ENCODE peak calls at places on chromosomes 6 and 20, in six cellular contexts. One of them, this sample, is unnamed.

GRCh38 chr6:116969211-116969863 is 92.3 kb downstream of the RFX6 start:
- DNase-seq in tibial nerve: no peak
- DNase-seq in ascending aorta: no peak
- DNase-seq in heart left ventricle: no peak
- DNase-seq in CD8-positive, alpha-beta T cell: no peak
- DNase-seq in body of pancreas: peak; percentile 42
- DNase-seq in this sample: no peak

GRCh38 chr6:159953091-159953581 is 15.7 kb upstream of the IGF2R start:
- DNase-seq in body of pancreas: no peak
- DNase-seq in tibial nerve: peak; percentile 56
- DNase-seq in heart left ventricle: peak; percentile 67
- DNase-seq in ascending aorta: no peak
- DNase-seq in CD8-positive, alpha-beta T cell: no peak
- DNase-seq in this sample: no peak

GRCh38 chr6:79833806-79834205 is 113.5 kb downstream of the ELOVL4 start:
- DNase-seq in ascending aorta: no peak
- DNase-seq in tibial nerve: no peak
- DNase-seq in body of pancreas: no peak
- DNase-seq in heart left ventricle: no peak
- DNase-seq in CD8-positive, alpha-beta T cell: no peak
- DNase-seq in this sample: no peak

GRCh38 chr6:123393333-123393732 is 243.4 kb downstream of the TRDN start:
- DNase-seq in CD8-positive, alpha-beta T cell: no peak
- DNase-seq in body of pancreas: no peak
- DNase-seq in heart left ventricle: no peak
- DNase-seq in tibial nerve: no peak
- DNase-seq in ascending aorta: no peak
- DNase-seq in this sample: no peak

GRCh38 chr6:116210750-116211425 is 43.0 kb downstream of the TSPYL4 start:
- DNase-seq in body of pancreas: peak; percentile 19
- DNase-seq in CD8-positive, alpha-beta T cell: no peak
- DNase-seq in heart left ventricle: peak; percentile 72
- DNase-seq in tibial nerve: no peak
- DNase-seq in ascending aorta: no peak
- DNase-seq in this sample: no peak

GRCh38 chr20:44615169-44615791 is 32.9 kb downstream of the PKIG start:
- DNase-seq in ascending aorta: no peak
- DNase-seq in tibial nerve: no peak
- DNase-seq in heart left ventricle: peak; percentile 66
- DNase-seq in body of pancreas: no peak
- DNase-seq in CD8-positive, alpha-beta T cell: peak; percentile 61
- DNase-seq in this sample: no peak

GRCh38 chr6:137705166-137706064 is 161.6 kb upstream of the TNFAIP3 start:
- DNase-seq in body of pancreas: peak; percentile 54
- DNase-seq in heart left ventricle: peak; percentile 58
- DNase-seq in CD8-positive, alpha-beta T cell: peak; percentile 75
- DNase-seq in ascending aorta: no peak
- DNase-seq in tibial nerve: peak; percentile 84
- DNase-seq in this sample: peak; percentile 73

GRCh38 chr6:56620229-56620868 is 22.3 kb downstream of the DST start:
- DNase-seq in CD8-positive, alpha-beta T cell: no peak
- DNase-seq in body of pancreas: no peak
- DNase-seq in tibial nerve: no peak
- DNase-seq in ascending aorta: no peak
- DNase-seq in heart left ventricle: no peak
- DNase-seq in this sample: no peak

GRCh38 chr20:57716893-57717292 is 7.1 kb upstream of the PMEPA1 start:
- DNase-seq in CD8-positive, alpha-beta T cell: no peak
- DNase-seq in ascending aorta: no peak
- DNase-seq in tibial nerve: no peak
- DNase-seq in heart left ventricle: peak; percentile 77
- DNase-seq in body of pancreas: no peak
- DNase-seq in this sample: no peak

GRCh38 chr6:165850434-165851019 is 187.5 kb upstream of the PDE10A start:
- DNase-seq in CD8-positive, alpha-beta T cell: peak; percentile 67
- DNase-seq in heart left ventricle: peak; percentile 78
- DNase-seq in tibial nerve: peak; percentile 81
- DNase-seq in ascending aorta: no peak
- DNase-seq in body of pancreas: peak; percentile 70
- DNase-seq in this sample: peak; percentile 56

GRCh38 chr6:56033451-56033850 is 158.1 kb upstream of the BMP5 start:
- DNase-seq in ascending aorta: no peak
- DNase-seq in body of pancreas: no peak
- DNase-seq in tibial nerve: no peak
- DNase-seq in CD8-positive, alpha-beta T cell: no peak
- DNase-seq in heart left ventricle: no peak
- DNase-seq in this sample: no peak

GRCh38 chr20:53408728-53409157 is 184.9 kb downstream of the ZNF217 start:
- DNase-seq in tibial nerve: no peak
- DNase-seq in heart left ventricle: no peak
- DNase-seq in ascending aorta: no peak
- DNase-seq in CD8-positive, alpha-beta T cell: no peak
- DNase-seq in body of pancreas: no peak
- DNase-seq in this sample: no peak

GRCh38 chr6:43702522-43703440 is 15.2 kb upstream of the MRPS18A start:
- DNase-seq in CD8-positive, alpha-beta T cell: no peak
- DNase-seq in tibial nerve: peak; percentile 84
- DNase-seq in ascending aorta: peak; percentile 80
- DNase-seq in heart left ventricle: peak; percentile 96
- DNase-seq in body of pancreas: peak; percentile 96
- DNase-seq in this sample: no peak

GRCh38 chr6:162019311-162019710 is 708.3 kb downstream of the PRKN start:
- DNase-seq in tibial nerve: no peak
- DNase-seq in ascending aorta: no peak
- DNase-seq in heart left ventricle: no peak
- DNase-seq in body of pancreas: no peak
- DNase-seq in CD8-positive, alpha-beta T cell: no peak
- DNase-seq in this sample: no peak

GRCh38 chr6:25237579-25237978 is 41.6 kb upstream of the CARMIL1 start:
- DNase-seq in CD8-positive, alpha-beta T cell: no peak
- DNase-seq in tibial nerve: no peak
- DNase-seq in body of pancreas: no peak
- DNase-seq in ascending aorta: no peak
- DNase-seq in heart left ventricle: no peak
- DNase-seq in this sample: no peak

GRCh38 chr20:14691994-14692393 is 354.6 kb upstream of the FLRT3 start:
- DNase-seq in heart left ventricle: no peak
- DNase-seq in CD8-positive, alpha-beta T cell: no peak
- DNase-seq in ascending aorta: no peak
- DNase-seq in body of pancreas: no peak
- DNase-seq in tibial nerve: no peak
- DNase-seq in this sample: no peak

GRCh38 chr20:21622097-21622496 is 83.4 kb upstream of the PAX1 start:
- DNase-seq in heart left ventricle: no peak
- DNase-seq in ascending aorta: no peak
- DNase-seq in body of pancreas: no peak
- DNase-seq in tibial nerve: no peak
- DNase-seq in CD8-positive, alpha-beta T cell: no peak
- DNase-seq in this sample: no peak

GRCh38 chr6:167979436-167980090 is 17.9 kb upstream of the KIF25 start:
- DNase-seq in ascending aorta: no peak
- DNase-seq in body of pancreas: no peak
- DNase-seq in CD8-positive, alpha-beta T cell: no peak
- DNase-seq in heart left ventricle: no peak
- DNase-seq in tibial nerve: no peak
- DNase-seq in this sample: no peak
- H3K9me3 ChIP-seq in ascending aorta: no peaks in the 10 kb centered on the region
- H3K9me3 ChIP-seq in body of pancreas: no peaks in the 10 kb centered on the region
- H3K9me3 ChIP-seq in CD8-positive, alpha-beta T cell: no peaks in the 10 kb centered on the region
- H3K9me3 ChIP-seq in heart left ventricle: no peaks in the 10 kb centered on the region
- H3K9me3 ChIP-seq in tibial nerve: no peaks in the 10 kb centered on the region
- H3K9me3 ChIP-seq in this sample: no peaks in the 10 kb centered on the region

DNA sequence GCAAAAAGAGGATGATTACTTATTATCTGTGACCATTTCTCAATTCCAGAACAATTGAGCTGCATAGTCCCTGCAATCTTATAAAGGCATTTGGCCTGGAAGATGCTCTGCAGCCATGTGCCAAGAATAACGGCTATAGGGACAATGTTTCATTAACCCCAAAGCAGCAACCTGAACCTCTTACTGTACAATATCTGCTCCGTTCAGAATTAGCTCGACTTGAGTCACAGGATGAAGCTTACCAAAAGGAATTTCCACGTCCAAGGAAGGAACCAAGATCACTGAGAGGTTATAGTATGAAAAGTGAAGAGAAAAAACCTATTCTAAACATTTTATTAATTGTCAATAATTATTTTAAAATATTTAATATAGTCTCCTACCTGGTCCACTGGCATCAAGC is 167.3 kb upstream of the GMDS start:
- DNase-seq in CD8-positive, alpha-beta T cell: no peak
- DNase-seq in heart left ventricle: no peak
- DNase-seq in body of pancreas: no peak
- DNase-seq in tibial nerve: no peak
- DNase-seq in ascending aorta: no peak
- DNase-seq in this sample: no peak
- H3K27ac ChIP-seq in CD8-positive, alpha-beta T cell: no peak overlapping the region
- H3K27ac ChIP-seq in heart left ventricle: no peak overlapping the region
- H3K27ac ChIP-seq in body of pancreas: no peak overlapping the region
- H3K27ac ChIP-seq in tibial nerve: no peak overlapping the region
- H3K27ac ChIP-seq in ascending aorta: no peak overlapping the region
- H3K27ac ChIP-seq in this sample: no peak overlapping the region

GRCh38 chr20:64131406-64131805 is 24.0 kb upstream of the NPBWR2 start:
- DNase-seq in body of pancreas: peak; percentile 13
- DNase-seq in tibial nerve: no peak
- DNase-seq in heart left ventricle: no peak
- DNase-seq in CD8-positive, alpha-beta T cell: no peak
- DNase-seq in ascending aorta: no peak
- DNase-seq in this sample: no peak
- TF ChIP-seq CTCF in body of pancreas: no peak
- TF ChIP-seq CTCF in tibial nerve: no peak
- TF ChIP-seq CTCF in heart left ventricle: no peak
- TF ChIP-seq CTCF in CD8-positive, alpha-beta T cell: no peak
- TF ChIP-seq CTCF in ascending aorta: no peak
- TF ChIP-seq CTCF in this sample: no peak

GRCh38 chr6:168388641-168389633 is 52.0 kb upstream of the SMOC2 start:
- DNase-seq in heart left ventricle: no peak
- DNase-seq in body of pancreas: peak; percentile 52
- DNase-seq in tibial nerve: no peak
- DNase-seq in CD8-positive, alpha-beta T cell: no peak
- DNase-seq in ascending aorta: no peak
- DNase-seq in this sample: no peak

GRCh38 chr6:168387426-168387825 is 53.6 kb upstream of the SMOC2 start:
- DNase-seq in CD8-positive, alpha-beta T cell: no peak
- DNase-seq in tibial nerve: no peak
- DNase-seq in heart left ventricle: no peak
- DNase-seq in body of pancreas: no peak
- DNase-seq in ascending aorta: no peak
- DNase-seq in this sample: no peak

GRCh38 chr6:168386973-168387372 is 54.0 kb upstream of the SMOC2 start:
- DNase-seq in tibial nerve: no peak
- DNase-seq in heart left ventricle: no peak
- DNase-seq in CD8-positive, alpha-beta T cell: no peak
- DNase-seq in body of pancreas: no peak
- DNase-seq in ascending aorta: no peak
- DNase-seq in this sample: no peak

GRCh38 chr6:168385858-168386735 is 54.9 kb upstream of the SMOC2 start:
- DNase-seq in heart left ventricle: no peak
- DNase-seq in CD8-positive, alpha-beta T cell: no peak
- DNase-seq in body of pancreas: no peak
- DNase-seq in tibial nerve: no peak
- DNase-seq in ascending aorta: no peak
- DNase-seq in this sample: no peak

DNA sequence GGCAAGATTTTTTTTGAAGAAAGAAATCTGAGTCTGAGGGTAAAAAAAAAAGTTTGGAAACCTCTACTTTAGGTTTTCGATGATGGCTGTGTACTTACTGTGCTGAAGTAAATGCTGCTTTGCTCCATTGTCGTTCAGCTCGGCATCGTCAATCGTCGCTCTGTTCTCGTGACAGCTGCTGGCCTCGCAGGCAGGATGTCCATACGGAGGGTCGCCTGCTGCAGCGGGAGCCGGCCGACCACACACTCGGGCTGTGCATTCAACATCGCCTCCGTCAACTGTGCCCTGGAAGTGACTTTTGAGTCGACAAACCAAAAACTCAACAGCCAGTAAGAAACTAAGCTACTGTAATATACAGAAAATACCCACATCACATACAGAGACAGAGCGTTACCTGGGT is 53.1 kb upstream of the SMOC2 start:
- DNase-seq in heart left ventricle: no peak
- DNase-seq in body of pancreas: no peak
- DNase-seq in ascending aorta: no peak
- DNase-seq in CD8-positive, alpha-beta T cell: no peak
- DNase-seq in tibial nerve: no peak
- DNase-seq in this sample: no peak
- H3K9me3 ChIP-seq in heart left ventricle: no peaks in the 10 kb centered on the region
- H3K9me3 ChIP-seq in body of pancreas: no peaks in the 10 kb centered on the region
- H3K9me3 ChIP-seq in ascending aorta: no peaks in the 10 kb centered on the region
- H3K9me3 ChIP-seq in CD8-positive, alpha-beta T cell: no peaks in the 10 kb centered on the region
- H3K9me3 ChIP-seq in tibial nerve: no peaks in the 10 kb centered on the region
- H3K9me3 ChIP-seq in this sample: no peaks in the 10 kb centered on the region

DNA sequence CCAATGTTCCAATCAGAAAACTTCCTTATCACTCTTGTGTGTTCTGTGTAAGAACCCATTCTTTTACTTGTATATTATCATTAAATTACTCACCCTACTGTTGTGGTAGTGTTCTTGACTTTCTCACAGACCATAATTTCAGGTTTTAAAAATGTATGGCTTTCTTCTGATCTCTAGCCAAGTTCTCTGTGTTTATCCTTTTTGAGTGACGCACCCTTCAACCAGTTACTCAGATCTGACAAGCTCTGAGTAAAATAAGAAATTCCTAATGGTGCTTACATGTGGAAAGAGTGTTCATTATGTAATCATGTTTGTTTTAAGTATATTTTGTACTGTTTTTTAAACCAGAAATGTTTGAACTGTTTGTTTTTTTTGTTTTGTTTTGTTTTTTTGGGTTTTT is 11.0 kb downstream of the TBPL1 start:
- DNase-seq in heart left ventricle: no peak
- DNase-seq in ascending aorta: no peak
- DNase-seq in body of pancreas: no peak
- DNase-seq in CD8-positive, alpha-beta T cell: no peak
- DNase-seq in tibial nerve: no peak
- DNase-seq in this sample: no peak
- H3K27ac ChIP-seq in heart left ventricle: no peak overlapping the region
- H3K27ac ChIP-seq in ascending aorta: no peak overlapping the region
- H3K27ac ChIP-seq in body of pancreas: no peak overlapping the region
- H3K27ac ChIP-seq in CD8-positive, alpha-beta T cell: no peak overlapping the region
- H3K27ac ChIP-seq in tibial nerve: no peak overlapping the region
- H3K27ac ChIP-seq in this sample: no peak overlapping the region